ENCODE peak calls at places on chromosomes 12 and 14, in six cellular contexts. H is left ventricle myocardium superior; P is COLO829; F is activated CD8-positive, alpha-beta memory T cell treated with anti-CD3 and anti-CD28 coated beads, Interleukin-2, amount 50 U/mL, for 48 hours; W is osteoblast; A is non-pigmented ciliary epithelial cell. X is an unnamed sample.

GRCh38 chr12:54437243-54437642 is 18.2 kb upstream of the ITGA5 start:
- DNase-seq in H (no peak), P (no peak), F (no peak), W (no peak), A (no peak), X (no peak)

GRCh38 chr12:52865090-52865944 is 16.5 kb upstream of the KRT78 start:
- DNase-seq in H (peak), P (peak), F (peak), W (peak), A (peak), X (peak)

GRCh38 chr14:70005281-70005805 is 126.1 kb downstream of the SMOC1 start:
- DNase-seq in H (no peak), P (no peak), F (no peak), W (no peak), A (no peak), X (no peak)

GRCh38 chr12:88052686-88053085 is 23.5 kb upstream of the C12orf50 start:
- DNase-seq in H (no peak), P (no peak), F (no peak), W (no peak), A (peak), X (peak)

GRCh38 chr12:93127582-93128331 is 198.7 kb upstream of the EEA1 start:
- DNase-seq in H (peak), P (no peak), F (no peak), W (no peak), A (peak), X (peak)

GRCh38 chr12:96194901-96195844 is 998 bp downstream of the ELK3 start:
- DNase-seq in H (peak), P (peak), F (peak), W (peak), A (peak), X (peak)

GRCh38 chr14:105281354-105282097 is 19.3 kb downstream of the BRF1 start:
- DNase-seq in H (no peak), P (no peak), F (no peak), W (peak), A (peak), X (peak)

GRCh38 chr12:30794591-30795409 is 40.0 kb upstream of the CAPRIN2 start:
- DNase-seq in H (no peak), P (peak), F (peak), W (peak), A (peak), X (no peak)

GRCh38 chr14:71449316-71450055 is 482.7 kb upstream of the RGS6 start:
- DNase-seq in H (no peak), P (no peak), F (no peak), W (no peak), A (no peak), X (no peak)

GRCh38 chr12:1536817-1537216 is 57.6 kb downstream of the FBXL14 start:
- DNase-seq in H (no peak), P (no peak), F (no peak), W (no peak), A (no peak), X (no peak)

GRCh38 chr14:24122971-24123370 is 7.5 kb upstream of the FITM1 start:
- DNase-seq in H (no peak), P (no peak), F (no peak), W (no peak), A (no peak), X (no peak)

GRCh38 chr12:52232233-52232915 is 669 bp upstream of the KRT7 start:
- DNase-seq in H (no peak), P (no peak), F (no peak), W (peak), A (no peak), X (no peak)

GRCh38 chr12:89731064-89731463 is 22.4 kb upstream of the ATP2B1 start:
- DNase-seq in H (no peak), P (no peak), F (no peak), W (no peak), A (no peak), X (no peak)

GRCh38 chr12:6646276-6647082 is 753 bp downstream of the ACRBP start:
- DNase-seq in H (no peak), P (no peak), F (no peak), W (no peak), A (no peak), X (no peak)

GRCh38 chr12:13024151-13024946 is 19.8 kb upstream of the FAM234B start:
- DNase-seq in H (no peak), P (peak), F (no peak), W (no peak), A (no peak), X (peak)

GRCh38 chr14:51521764-51522163 is 129.9 kb upstream of the FRMD6 start:
- DNase-seq in H (no peak), P (no peak), F (no peak), W (no peak), A (no peak), X (no peak)

GRCh38 chr12:111424793-111425251 is 19.1 kb downstream of the SH2B3 start:
- DNase-seq in H (no peak), P (no peak), F (no peak), W (peak), A (no peak), X (no peak)

GRCh38 chr12:3199551-3200031 is 122.4 kb downstream of the TSPAN9 start:
- DNase-seq in H (peak), P (no peak), F (no peak), W (peak), A (no peak), X (peak)

GRCh38 chr14:104749958-104750529 is 2.9 kb upstream of the SIVA1 start:
- DNase-seq in H (peak), P (no peak), F (no peak), W (peak), A (no peak), X (no peak)

GRCh38 chr12:85834378-85834777 is 1.8 kb downstream of the RASSF9 start:
- DNase-seq in H (no peak), P (no peak), F (no peak), W (no peak), A (no peak), X (no peak)

GRCh38 chr14:24690492-24690891 is 56.5 kb upstream of the GZMB start:
- DNase-seq in H (no peak), P (no peak), F (no peak), W (no peak), A (no peak), X (no peak)

GRCh38 chr12:47652491-47653234 is 53.2 kb downstream of the RPAP3 start:
- DNase-seq in H (no peak), P (no peak), F (no peak), W (no peak), A (no peak), X (peak)

GRCh38 chr12:116263844-116264243 is 13.6 kb downstream of the MED13L start:
- DNase-seq in H (no peak), P (no peak), F (no peak), W (no peak), A (no peak), X (no peak)

GRCh38 chr14:35821546-35822411 is 4.4 kb upstream of the BRMS1L start:
- DNase-seq in H (no peak), P (no peak), F (no peak), W (peak), A (no peak), X (peak)

GRCh38 chr12:43501705-43502104 is 50.3 kb downstream of the ADAMTS20 start:
- DNase-seq in H (no peak), P (peak), F (no peak), W (no peak), A (no peak), X (peak)

GRCh38 chr14:106652494-106652893 is 1126.1 kb downstream of the TMEM121 start:
- DNase-seq in H (no peak), P (peak), F (no peak), W (no peak), A (no peak), X (no peak)

GRCh38 chr12:59031313-59031712 is 111.0 kb upstream of the LRIG3 start:
- DNase-seq in H (no peak), P (no peak), F (no peak), W (no peak), A (no peak), X (no peak)

GRCh38 chr12:94046626-94047410 is 101.6 kb upstream of the PLXNC1 start:
- DNase-seq in H (no peak), P (no peak), F (no peak), W (no peak), A (no peak), X (no peak)

GRCh38 chr14:70152081-70152480 is 36.7 kb downstream of the SLC8A3 start:
- DNase-seq in H (no peak), P (no peak), F (no peak), W (no peak), A (no peak), X (no peak)

GRCh38 chr14:61281186-61281676 is at the start of gene TMEM30B:
- DNase-seq in H (no peak), P (no peak), F (peak), W (no peak), A (no peak), X (no peak)